ENCODE peak calls at places on chromosomes 11 and 22, in four cellular contexts. A is Peyer's patch, D is tibial nerve, T is stomach. N is an unnamed sample.

GRCh38 chr11:119793335-119793984 is 64.5 kb upstream of the NECTIN1 start:
- DNase-seq in A (no peak), D (no peak), T (no peak), N (no peak)

GRCh38 chr11:1862588-1863351 is 9.9 kb downstream of the LSP1 start:
- DNase-seq in A (no peak), D (no peak), T (no peak), N (no peak)

GRCh38 chr11:3855808-3856491 is 486 bp downstream of the STIM1 start:
- DNase-seq in A (peak), D (no peak), T (peak), N (no peak)

GRCh38 chr22:39311592-39312400 is 7.6 kb downstream of the RPL3 start:
- DNase-seq in A (no peak), D (no peak), T (no peak), N (no peak)

GRCh38 chr22:20298803-20299735 is 20.8 kb downstream of the DGCR6L start:
- DNase-seq in A (peak), D (peak), T (peak), N (peak)

GRCh38 chr11:128728767-128729587 is 35.1 kb downstream of the FLI1 start:
- DNase-seq in A (no peak), D (no peak), T (no peak), N (no peak)

GRCh38 chr11:122516686-122517085 is 138.8 kb upstream of the UBASH3B start:
- DNase-seq in A (no peak), D (no peak), T (no peak), N (no peak)

GRCh38 chr11:62082292-62082657 is 41.5 kb upstream of the INCENP start:
- DNase-seq in A (no peak), D (no peak), T (no peak), N (no peak)

GRCh38 chr11:2928605-2929510 is at the start of gene PHLDA2:
- DNase-seq in A (peak), D (no peak), T (peak), N (no peak)

GRCh38 chr11:61742391-61742790 is 10.0 kb upstream of the MYRF start:
- DNase-seq in A (no peak), D (peak), T (no peak), N (no peak)

GRCh38 chr11:76579047-76579751 is 91.3 kb downstream of the LRRC32 start:
- DNase-seq in A (no peak), D (no peak), T (no peak), N (no peak)

GRCh38 chr11:86571273-86571948 is 101.0 kb downstream of the ME3 start:
- DNase-seq in A (no peak), D (no peak), T (no peak), N (no peak)

GRCh38 chr11:65574963-65575567 is 788 bp upstream of the EHBP1L1 start:
- DNase-seq in A (peak), D (no peak), T (peak), N (no peak)

GRCh38 chr11:66850235-66850587 is 6.7 kb upstream of the LRFN4 start:
- DNase-seq in A (no peak), D (no peak), T (no peak), N (no peak)

GRCh38 chr11:43708776-43709175 is 28.2 kb downstream of the HSD17B12 start:
- DNase-seq in A (no peak), D (no peak), T (no peak), N (no peak)

GRCh38 chr11:125379565-125380343 is 116.3 kb downstream of the FEZ1 start:
- DNase-seq in A (no peak), D (no peak), T (no peak), N (no peak)

GRCh38 chr11:126101241-126101929 is 38.7 kb upstream of the CDON start:
- DNase-seq in A (no peak), D (no peak), T (no peak), N (no peak)

GRCh38 chr11:73283316-73284035 is 11.3 kb downstream of the P2RY6 start:
- DNase-seq in A (no peak), D (no peak), T (no peak), N (no peak)

GRCh38 chr11:56782167-56782847 is 33.8 kb upstream of the OR9G4 start:
- DNase-seq in A (no peak), D (no peak), T (no peak), N (no peak)

GRCh38 chr11:73157141-73158010 is 15.3 kb upstream of the FCHSD2 start:
- DNase-seq in A (peak), D (no peak), T (no peak), N (no peak)

GRCh38 chr11:66677599-66678375 is at the start of gene RBM4B:
- DNase-seq in A (peak), D (peak), T (peak), N (peak)

GRCh38 chr11:1476946-1477736 is 9.4 kb downstream of the MOB2 start:
- DNase-seq in A (no peak), D (no peak), T (no peak), N (no peak)

GRCh38 chr11:27329867-27330632 is 33.0 kb downstream of the CCDC34 start:
- DNase-seq in A (no peak), D (no peak), T (no peak), N (no peak)

GRCh38 chr11:70876685-70877084 is 375.7 kb downstream of the SHANK2 start:
- DNase-seq in A (no peak), D (no peak), T (peak), N (no peak)

GRCh38 chr22:20186183-20186870 is 35.5 kb upstream of the CCDC188 start:
- DNase-seq in A (no peak), D (no peak), T (no peak), N (no peak)

GRCh38 chr11:16603245-16603644 is 135.2 kb upstream of the C11orf58 start:
- DNase-seq in A (no peak), D (no peak), T (no peak), N (no peak)

GRCh38 chr11:95794086-95794485 is 3.8 kb downstream of the CEP57 start:
- DNase-seq in A (no peak), D (no peak), T (no peak), N (no peak)

GRCh38 chr11:24588075-24588474 is 91.2 kb downstream of the LUZP2 start:
- DNase-seq in A (no peak), D (no peak), T (no peak), N (no peak)

GRCh38 chr11:118834428-118835028 is 43.6 kb upstream of the DDX6 start:
- DNase-seq in A (no peak), D (no peak), T (no peak), N (no peak)

GRCh38 chr11:87266751-87267150 is 229.0 kb downstream of the TMEM135 start:
- DNase-seq in A (no peak), D (no peak), T (no peak), N (no peak)

GRCh38 chr22:24878969-24879368 is 67.5 kb downstream of the LHFPL7 start:
- DNase-seq in A (no peak), D (no peak), T (no peak), N (no peak)

GRCh38 chr11:66176650-66177049 is 91.8 kb upstream of the RAB1B start:
- DNase-seq in A (no peak), D (no peak), T (no peak), N (no peak)

GRCh38 chr11:118705796-118706545 is 26.5 kb upstream of the TREH start:
- DNase-seq in A (peak), D (no peak), T (no peak), N (no peak)

GRCh38 chr22:37817705-37818311 is 5.4 kb upstream of the GALR3 start:
- DNase-seq in A (peak), D (peak), T (peak), N (peak)

GRCh38 chr22:21672107-21672629 is 6.4 kb downstream of the PPIL2 start:
- DNase-seq in A (no peak), D (no peak), T (no peak), N (no peak)

GRCh38 chr22:49788492-49788891 is 39.2 kb downstream of the BRD1 start:
- DNase-seq in A (no peak), D (peak), T (peak), N (no peak)

GRCh38 chr11:32034149-32034548 is 56.7 kb upstream of the RCN1 start:
- DNase-seq in A (no peak), D (no peak), T (no peak), N (no peak)

GRCh38 chr11:46294365-46295309 is 17.2 kb downstream of the CREB3L1 start:
- DNase-seq in A (no peak), D (no peak), T (peak), N (no peak)

GRCh38 chr11:34653851-34654490 is 33.1 kb downstream of the EHF start:
- DNase-seq in A (peak), D (no peak), T (peak), N (no peak)

GRCh38 chr11:118957549-118957948 is 1.5 kb downstream of the UPK2 start:
- DNase-seq in A (no peak), D (no peak), T (no peak), N (no peak)

GRCh38 chr11:9858822-9859221 is 194.9 kb downstream of the SWAP70 start:
- DNase-seq in A (no peak), D (no peak), T (no peak), N (no peak)
- TF ChIP-seq POLR2A in A (no peak), D (no peak), T (no peak), N (no peak)

GRCh38 chr11:110092577-110093406 is at the start of gene ZC3H12C:
- DNase-seq in A (peak), D (peak), T (peak), N (peak)

GRCh38 chr11:110095554-110095953 is 2.4 kb downstream of the ZC3H12C start:
- DNase-seq in A (no peak), D (no peak), T (no peak), N (no peak)

GRCh38 chr11:110094298-110095073 is 1.3 kb downstream of the ZC3H12C start:
- DNase-seq in A (no peak), D (no peak), T (no peak), N (no peak)

GRCh38 chr11:110091995-110092576 is 1.1 kb upstream of the ZC3H12C start:
- DNase-seq in A (no peak), D (no peak), T (no peak), N (no peak)

GRCh38 chr11:110093407-110094297 is 460 bp downstream of the ZC3H12C start:
- DNase-seq in A (no peak), D (peak), T (peak), N (peak)
- TF ChIP-seq POLR2A in A (peak), D (peak), T (no peak), N (peak)

GRCh38 chr22:46976130-46976529 is 213.7 kb downstream of the TBC1D22A start:
- DNase-seq in A (no peak), D (no peak), T (no peak), N (no peak)
- TF ChIP-seq POLR2A in A (no peak), D (no peak), T (no peak), N (no peak)

DNA sequence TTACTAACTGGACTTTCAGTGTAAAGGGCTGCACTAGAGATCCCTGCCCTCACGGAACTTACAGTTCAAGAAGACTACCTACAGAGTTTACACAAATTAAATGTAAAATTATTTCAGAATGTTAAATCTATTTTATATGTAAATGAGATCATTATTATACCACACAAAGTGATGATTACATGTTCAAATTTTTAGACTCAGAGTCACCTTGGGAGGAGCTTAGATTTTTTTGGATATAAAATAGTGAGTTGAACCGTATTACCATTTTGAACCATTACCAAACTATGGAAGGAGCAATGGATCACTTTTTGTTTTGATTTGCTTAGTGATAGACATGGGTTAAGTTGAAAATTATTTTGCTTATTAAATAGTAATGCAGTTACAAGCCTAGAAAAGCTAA is 1.6 kb downstream of the IPO7 start:
- DNase-seq in A (no peak), D (no peak), T (no peak), N (no peak)
- TF ChIP-seq POLR2A in A (no peak), D (no peak), T (no peak), N (no peak)

N was measured in GM12891.